ENCODE peak calls at places on chromosomes 13 and 19, in ten cellular contexts. D is stimulated activated CD4-positive, alpha-beta T cell treated with anti-CD3 and anti-CD28 coated beads, Interleukin-2, amount 100 ng/mL, for 48 hours; R is CD4-positive, CD25-positive, alpha-beta regulatory T cell; H is ovary; K is T-helper 1 cell; E is NCI-H2081; M is GM10248; Y is nephron progenitor cell; F is GM18507; Q is hippocampal formation. N is an unnamed sample.

GRCh38 chr19:56746367-56746766 is 74.8 kb upstream of the ZNF835 start:
- DNase-seq in D (no peak), R (no peak), H (no peak), K (no peak), E (no peak), M (no peak), Y (no peak), F (no peak), Q (no peak), N (no peak)

GRCh38 chr13:24038405-24038804 is 122.1 kb upstream of the SPATA13 start:
- DNase-seq in D (no peak), R (no peak), H (no peak), K (no peak), E (no peak), M (no peak), Y (no peak), F (no peak), Q (no peak), N (no peak)

GRCh38 chr19:13150919-13151604 is 851 bp downstream of the IER2 start:
- DNase-seq in D (no peak), R (no peak), H (peak), K (no peak), E (no peak), M (no peak), Y (peak), F (no peak), Q (no peak), N (no peak)

GRCh38 chr13:92461402-92461801 is 765.2 kb upstream of the GPC6 start:
- DNase-seq in D (no peak), R (no peak), H (no peak), K (no peak), E (no peak), M (no peak), Y (no peak), F (no peak), Q (no peak), N (no peak)

GRCh38 chr19:50258918-50259372 is 55.5 kb downstream of the MYH14 start:
- DNase-seq in D (peak), R (no peak), H (no peak), K (no peak), E (no peak), M (no peak), Y (peak), F (peak), Q (no peak), N (no peak)

GRCh38 chr19:3270908-3271307 is 46.4 kb downstream of the CELF5 start:
- DNase-seq in D (peak), R (peak), H (no peak), K (peak), E (peak), M (no peak), Y (no peak), F (no peak), Q (peak), N (no peak)

GRCh38 chr19:41175825-41176734 is 16.9 kb upstream of the CYP2S1 start:
- DNase-seq in D (peak), R (peak), H (no peak), K (no peak), E (no peak), M (no peak), Y (peak), F (no peak), Q (peak), N (no peak)

GRCh38 chr13:30722361-30722760 is 13.0 kb upstream of the ALOX5AP start:
- DNase-seq in D (no peak), R (no peak), H (no peak), K (no peak), E (no peak), M (no peak), Y (no peak), F (no peak), Q (no peak), N (no peak)

GRCh38 chr19:2345794-2346663 is 14.0 kb upstream of the TMPRSS9 start:
- DNase-seq in D (no peak), R (no peak), H (peak), K (no peak), E (peak), M (no peak), Y (no peak), F (no peak), Q (no peak), N (no peak)

GRCh38 chr13:48902421-48902820 is 73.3 kb upstream of the FNDC3A start:
- DNase-seq in D (no peak), R (no peak), H (no peak), K (no peak), E (no peak), M (no peak), Y (no peak), F (no peak), Q (no peak), N (no peak)

GRCh38 chr19:40523322-40524047 is 53.2 kb upstream of the SHKBP1 start:
- DNase-seq in D (peak), R (no peak), H (no peak), K (peak), E (peak), M (peak), Y (peak), F (no peak), Q (no peak), N (no peak)

N was measured in sciatic nerve.